ENCODE peak calls at places on chromosomes 2 and 18, in four cellular contexts. Z, V, H and M are unnamed samples.

GRCh38 chr18:27378396-27379094 is 193.4 kb upstream of the CHST9 start:
- DNase-seq in Z (no peak), V (no peak), H (no peak), M (peak)

GRCh38 chr2:239473211-239473805 is 72.5 kb upstream of the HDAC4 start:
- DNase-seq in Z (no peak), V (no peak), H (peak), M (no peak)

GRCh38 chr2:3186766-3187165 is 190.9 kb downstream of the EIPR1 start:
- DNase-seq in Z (no peak), V (no peak), H (no peak), M (no peak)

GRCh38 chr2:218897394-218898108 is 16.9 kb downstream of the WNT10A start:
- DNase-seq in Z (no peak), V (no peak), H (no peak), M (no peak)

GRCh38 chr18:32930695-32931301 is 158.0 kb upstream of the KLHL14 start:
- DNase-seq in Z (no peak), V (peak), H (no peak), M (peak)

GRCh38 chr2:223599646-223600009 is 2.5 kb downstream of the SCG2 start:
- DNase-seq in Z (no peak), V (no peak), H (no peak), M (peak)

GRCh38 chr2:222950886-222951285 is 90.0 kb downstream of the ACSL3 start:
- DNase-seq in Z (no peak), V (no peak), H (no peak), M (peak)

GRCh38 chr2:218893349-218894167 is 12.9 kb downstream of the WNT10A start:
- DNase-seq in Z (no peak), V (no peak), H (no peak), M (no peak)

GRCh38 chr2:225773143-225773542 is 373.6 kb downstream of the NYAP2 start:
- DNase-seq in Z (no peak), V (no peak), H (no peak), M (no peak)

GRCh38 chr2:189899101-189899500 is 114.9 kb downstream of the PMS1 start:
- DNase-seq in Z (no peak), V (no peak), H (no peak), M (no peak)

GRCh38 chr2:4358855-4359254 is 655.5 kb downstream of the DCDC2C start:
- DNase-seq in Z (no peak), V (no peak), H (no peak), M (no peak)

GRCh38 chr2:8636691-8637636 is 44.9 kb upstream of the ID2 start:
- DNase-seq in Z (no peak), V (no peak), H (peak), M (peak)

GRCh38 chr2:111945444-111946293 is 47.3 kb downstream of the MERTK start:
- DNase-seq in Z (no peak), V (no peak), H (no peak), M (no peak)

GRCh38 chr2:164551519-164551918 is 69.8 kb downstream of the GRB14 start:
- DNase-seq in Z (no peak), V (no peak), H (no peak), M (no peak)